ENCODE peak calls at places on chromosome 13, in nine cellular contexts. N, L, R, D, J, S, H, V and U are unnamed samples.

GRCh38 chr13:114007566-114007965 is 33.7 kb upstream of the C13orf46 start:
- DNase-seq in N (no peak), L (no peak), R (no peak), D (no peak), J (no peak), S (no peak), H (no peak), V (no peak), U (no peak)

GRCh38 chr13:93411281-93411680 is 184.7 kb downstream of the GPC6 start:
- DNase-seq in N (no peak), L (no peak), R (no peak), D (no peak), J (no peak), S (no peak), H (no peak), V (no peak), U (no peak)

GRCh38 chr13:54836273-54836672 is 1807.7 kb downstream of the OLFM4 start:
- DNase-seq in N (no peak), L (no peak), R (no peak), D (no peak), J (no peak), S (no peak), H (no peak), V (no peak), U (no peak)

GRCh38 chr13:74761794-74762193 is 627.6 kb upstream of the KLF12 start:
- DNase-seq in N (peak; percentile 33), L (no peak), R (no peak), D (no peak), J (no peak), S (no peak), H (peak; percentile 87), V (no peak), U (no peak)

GRCh38 chr13:87884874-87885273 is 213.7 kb downstream of the SLITRK5 start:
- DNase-seq in N (no peak), L (peak; percentile 1), R (no peak), D (no peak), J (peak; percentile 79), S (no peak), H (peak; percentile 2), V (peak; percentile 47), U (no peak)

GRCh38 chr13:72820898-72821279 is 39.0 kb downstream of the PIBF1 start:
- DNase-seq in N (no peak), L (no peak), R (no peak), D (no peak), J (no peak), S (no peak), H (no peak), V (no peak), U (no peak)

GRCh38 chr13:102141625-102142472 is 260.0 kb downstream of the FGF14 start:
- DNase-seq in N (peak; percentile 14), L (peak; percentile 22), R (no peak), D (no peak), J (peak; percentile 18), S (no peak), H (peak; percentile 60), V (peak; percentile 36), U (peak; percentile 1)

GRCh38 chr13:34416833-34417425 is 525.1 kb upstream of the NBEA start:
- DNase-seq in N (peak; percentile 67), L (no peak), R (no peak), D (no peak), J (no peak), S (no peak), H (peak; percentile 62), V (peak; percentile 55), U (no peak)